ENCODE peak calls at places on chromosomes 3 and 15, in ten cellular contexts. T, Y, K, H, I, Z, G, D, E and Q are unnamed samples. For H3K9me3, the result is how much of the 10 kb centered on the place peaks cover.

GRCh38 chr3:134879991-134880390 is 84.9 kb downstream of the EPHB1 start:
- DNase-seq in T (no peak), Y (no peak), K (no peak), H (no peak), I (no peak), Z (no peak), G (no peak), D (no peak), E (no peak), Q (no peak)

GRCh38 chr3:138348107-138348949 is at the start of gene MRAS:
- DNase-seq in T (no peak), Y (peak), K (peak), H (peak), I (peak), Z (peak), G (peak), D (peak), E (peak), Q (peak)

GRCh38 chr3:111923821-111924220 is 55.0 kb upstream of the ABHD10 start:
- DNase-seq in T (no peak), Y (no peak), K (no peak), H (no peak), I (no peak), Z (no peak), G (no peak), D (no peak), E (no peak), Q (no peak)

GRCh38 chr15:92011611-92012367 is 158.3 kb downstream of the SLCO3A1 start:
- DNase-seq in T (no peak), Y (no peak), K (no peak), H (peak), I (no peak), Z (no peak), G (no peak), D (peak), E (no peak), Q (no peak)

GRCh38 chr3:16801698-16802097 is 83.1 kb upstream of the PLCL2 start:
- DNase-seq in T (no peak), Y (no peak), K (no peak), H (no peak), I (no peak), Z (no peak), G (no peak), D (peak), E (no peak), Q (no peak)

GRCh38 chr3:44416031-44417030 is 61.1 kb downstream of the ZNF445 start:
- DNase-seq in T (no peak), Y (no peak), K (no peak), H (no peak), I (no peak), Z (no peak), G (no peak), D (no peak), E (no peak), Q (no peak)

GRCh38 chr15:82805994-82806406 is at the start of gene FSD2:
- DNase-seq in T (no peak), Y (no peak), K (no peak), H (peak), I (peak), Z (no peak), G (no peak), D (no peak), E (no peak), Q (peak)

GRCh38 chr3:114336122-114336697 is 42.4 kb downstream of the TIGIT start:
- DNase-seq in T (no peak), Y (no peak), K (no peak), H (no peak), I (no peak), Z (no peak), G (no peak), D (peak), E (no peak), Q (no peak)

GRCh38 chr3:84074767-84075166 is 884.0 kb upstream of the CADM2 start:
- DNase-seq in T (no peak), Y (no peak), K (no peak), H (no peak), I (no peak), Z (no peak), G (no peak), D (no peak), E (no peak), Q (no peak)

DNA sequence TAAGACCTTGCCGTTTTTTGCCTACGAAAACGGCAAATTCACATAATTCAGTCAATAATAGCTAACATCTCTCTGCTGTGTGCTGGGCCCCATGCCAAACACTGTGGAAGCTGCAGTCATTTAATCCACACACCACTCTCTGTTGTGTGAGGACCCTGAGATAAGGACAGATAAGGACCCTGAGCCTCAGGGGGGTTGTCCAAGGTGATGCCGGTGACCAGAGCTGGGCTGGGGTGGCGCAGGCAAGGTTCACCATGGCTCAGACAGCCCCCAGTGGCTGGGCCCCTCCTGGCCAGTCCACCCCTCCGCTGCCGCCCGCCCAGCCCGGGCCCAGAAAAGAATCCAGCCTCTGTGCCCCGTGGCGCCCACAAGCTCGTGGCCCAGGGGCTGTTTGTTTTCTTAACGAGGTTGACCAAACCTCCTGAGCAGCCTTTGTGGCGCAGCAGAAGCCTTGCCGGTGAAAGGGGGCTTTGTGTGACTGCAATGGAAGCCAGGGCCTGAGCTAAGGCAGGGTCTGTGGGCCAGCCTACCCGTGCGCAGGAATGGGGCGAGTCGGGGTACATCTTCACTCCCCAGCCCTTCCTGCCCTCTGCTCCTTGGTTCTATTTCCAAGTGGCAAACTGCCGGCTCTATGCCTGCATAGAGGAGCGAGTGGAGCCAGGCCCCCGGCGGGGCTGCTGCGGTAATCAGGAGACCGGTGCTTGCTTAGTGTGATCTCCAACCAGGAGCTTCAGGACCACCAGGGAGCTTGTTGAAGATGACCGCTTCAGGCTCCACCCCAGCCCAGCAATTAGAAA is 4.4 kb upstream of the SNX22 start:
- DNase-seq in T (no peak), Y (no peak), K (no peak), H (no peak), I (no peak), Z (no peak), G (no peak), D (peak), E (no peak), Q (no peak)
- TF ChIP-seq CTCF in T (no peak), Y (no peak), K (no peak), H (no peak), I (no peak), Z (no peak), G (no peak), D (no peak), E (no peak), Q (no peak)

DNA sequence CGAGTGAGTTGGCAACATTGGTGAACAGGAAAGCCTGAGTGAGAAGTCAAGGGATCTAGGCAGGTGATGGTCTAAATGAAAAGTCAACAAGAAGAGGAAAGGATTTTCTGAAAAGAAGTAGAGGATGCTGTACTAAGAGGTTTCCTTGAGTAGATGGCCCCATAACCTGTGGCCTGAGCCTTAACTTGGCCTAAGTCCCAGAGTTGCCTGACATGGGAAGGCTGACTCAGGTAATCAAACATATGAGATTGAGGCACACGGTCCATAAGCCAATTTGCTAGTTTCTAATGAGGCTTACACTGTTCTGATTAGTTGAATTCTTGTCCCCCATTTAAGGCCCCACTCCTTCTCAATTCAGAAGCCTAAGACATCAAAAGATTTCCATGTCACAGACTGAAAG is 262.5 kb upstream of the LMCD1 start:
- DNase-seq in T (no peak), Y (peak), K (no peak), H (no peak), I (no peak), Z (no peak), G (no peak), D (no peak), E (no peak), Q (no peak)
- H3K9me3 ChIP-seq in T (under half), Y (under half), K (under half), H (under half), I (under half), Z (under half), G (under half), D (under half), E (under half), Q (under half)

DNA sequence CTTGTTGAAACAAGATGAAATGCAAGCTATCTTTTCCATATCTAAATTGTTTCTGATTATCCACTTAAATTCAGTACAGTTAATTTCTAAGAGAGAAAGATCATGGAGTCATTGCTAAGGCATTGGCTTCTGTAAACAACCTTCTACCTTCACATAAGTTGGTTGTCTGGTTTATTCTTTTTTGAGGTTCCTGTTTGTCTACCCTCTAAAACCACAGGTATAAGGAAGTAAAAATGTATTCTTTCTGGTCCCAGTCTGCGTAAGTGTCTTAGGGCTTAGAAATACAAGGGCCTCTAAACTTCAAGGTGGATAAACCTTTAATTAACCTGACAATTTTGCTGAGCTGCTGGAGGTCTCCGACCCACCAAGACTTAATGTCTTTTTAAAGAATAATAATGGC is 3.6 kb upstream of the ATOSA start:
- DNase-seq in T (no peak), Y (no peak), K (no peak), H (no peak), I (no peak), Z (no peak), G (no peak), D (no peak), E (no peak), Q (no peak)
- H3K4me3 ChIP-seq in T (no peak), Y (no peak), K (no peak), H (no peak), I (no peak), Z (no peak), G (no peak), D (no peak), E (no peak), Q (no peak)

GRCh38 chr3:177357352-177358084 is 160.2 kb upstream of the TBL1XR1 start:
- DNase-seq in T (no peak), Y (peak), K (no peak), H (peak), I (peak), Z (no peak), G (peak), D (peak), E (no peak), Q (no peak)
- TF ChIP-seq CTCF in T (no peak), Y (no peak), K (no peak), H (no peak), I (no peak), Z (no peak), G (no peak), D (no peak), E (no peak), Q (no peak)

GRCh38 chr3:13818919-13819318 is 61.0 kb downstream of the WNT7A start:
- DNase-seq in T (no peak), Y (no peak), K (peak), H (no peak), I (no peak), Z (no peak), G (no peak), D (no peak), E (no peak), Q (no peak)
- H3K9me3 ChIP-seq in T (under half), Y (under half), K (under half), H (under half), I (under half), Z (under half), G (under half), D (under half), E (under half), Q (half or more)

GRCh38 chr3:28239108-28239507 is 2.3 kb upstream of the CMC1 start:
- DNase-seq in T (no peak), Y (no peak), K (no peak), H (no peak), I (no peak), Z (no peak), G (no peak), D (no peak), E (no peak), Q (no peak)

GRCh38 chr3:28242519-28242918 is 1.1 kb downstream of the CMC1 start:
- DNase-seq in T (no peak), Y (no peak), K (no peak), H (no peak), I (no peak), Z (no peak), G (no peak), D (no peak), E (no peak), Q (no peak)

GRCh38 chr3:28241221-28242160 is at the start of gene CMC1:
- DNase-seq in T (peak), Y (peak), K (peak), H (peak), I (peak), Z (peak), G (peak), D (peak), E (peak), Q (peak)

GRCh38 chr3:28243424-28244106 is 2.1 kb downstream of the CMC1 start:
- DNase-seq in T (no peak), Y (no peak), K (no peak), H (no peak), I (no peak), Z (no peak), G (no peak), D (no peak), E (no peak), Q (no peak)

GRCh38 chr3:28240440-28240839 is 979 bp upstream of the CMC1 start:
- DNase-seq in T (no peak), Y (no peak), K (no peak), H (no peak), I (no peak), Z (peak), G (no peak), D (no peak), E (peak), Q (no peak)
- H3K4me3 ChIP-seq in T (peak), Y (peak), K (no peak), H (peak), I (no peak), Z (peak), G (no peak), D (no peak), E (no peak), Q (peak)

GRCh38 chr3:120348981-120349818 is at the start of gene LRRC58:
- DNase-seq in T (peak), Y (peak), K (peak), H (peak), I (peak), Z (peak), G (peak), D (peak), E (peak), Q (peak)
- TF ChIP-seq CTCF in T (peak), Y (peak), K (peak), H (peak), I (no peak), Z (peak), G (peak), D (peak), E (no peak), Q (peak)

GRCh38 chr3:11413071-11413470 is 140.9 kb downstream of the ATG7 start:
- DNase-seq in T (no peak), Y (no peak), K (no peak), H (no peak), I (no peak), Z (no peak), G (no peak), D (no peak), E (no peak), Q (no peak)

GRCh38 chr3:11407644-11408043 is 135.4 kb downstream of the ATG7 start:
- DNase-seq in T (no peak), Y (no peak), K (no peak), H (no peak), I (no peak), Z (no peak), G (no peak), D (no peak), E (no peak), Q (no peak)

GRCh38 chr3:11410564-11410963 is 138.4 kb downstream of the ATG7 start:
- DNase-seq in T (no peak), Y (no peak), K (no peak), H (no peak), I (no peak), Z (no peak), G (no peak), D (no peak), E (no peak), Q (no peak)

GRCh38 chr3:11415099-11415498 is 142.9 kb downstream of the ATG7 start:
- DNase-seq in T (no peak), Y (no peak), K (no peak), H (no peak), I (no peak), Z (no peak), G (no peak), D (no peak), E (no peak), Q (no peak)

GRCh38 chr3:11411956-11412355 is 139.8 kb downstream of the ATG7 start:
- DNase-seq in T (no peak), Y (no peak), K (no peak), H (no peak), I (no peak), Z (no peak), G (no peak), D (no peak), E (no peak), Q (no peak)
- H3K9me3 ChIP-seq in T (under half), Y (under half), K (under half), H (under half), I (under half), Z (under half), G (under half), D (under half), E (under half), Q (under half)

DNA sequence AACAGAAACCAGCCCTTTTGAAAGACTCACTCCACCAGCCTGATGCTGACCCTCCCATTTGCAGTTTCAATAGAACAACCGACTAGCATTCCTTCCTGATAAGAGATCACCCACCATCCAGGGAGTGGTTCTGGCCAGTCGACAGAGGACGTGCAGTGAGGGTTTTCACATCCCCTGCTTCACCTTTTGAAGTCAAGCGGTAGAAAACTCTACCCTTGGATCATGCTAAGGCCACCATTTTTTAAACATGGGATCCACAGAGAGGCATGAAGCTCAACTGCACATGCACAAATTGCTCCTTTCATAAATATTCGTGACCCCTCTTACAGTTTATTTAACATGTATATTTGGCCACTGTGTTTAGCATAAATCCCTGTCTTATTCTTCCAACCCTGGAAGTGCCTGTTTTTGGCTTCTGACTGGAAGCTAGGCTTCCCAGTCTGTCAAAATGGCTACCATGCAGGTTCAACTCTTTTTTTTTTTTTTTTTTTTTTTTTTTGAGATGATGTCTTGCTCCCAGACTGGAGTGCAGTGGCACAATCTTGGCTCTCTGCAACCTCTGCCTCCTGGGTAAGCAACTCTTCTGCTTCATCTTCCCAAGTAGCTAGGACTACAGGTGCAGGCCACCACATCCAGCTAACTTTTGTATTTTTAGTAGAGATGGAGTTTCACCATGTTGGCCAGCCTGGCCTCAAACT is 1.0 kb upstream of the THUMPD3 start:
- DNase-seq in T (no peak), Y (no peak), K (no peak), H (no peak), I (no peak), Z (no peak), G (no peak), D (no peak), E (no peak), Q (no peak)
- H3K4me3 ChIP-seq in T (peak), Y (peak), K (peak), H (peak), I (peak), Z (peak), G (peak), D (peak), E (no peak), Q (peak)